ENCODE peak calls at places on chromosomes 3 and 15, in five cellular contexts. One of them, this sample, is unnamed.

GRCh38 chr15:48554112-48554511 is 91.4 kb downstream of the FBN1 start:
- DNase-seq in T follicular helper cell: no peak
- DNase-seq in brain microvascular endothelial cell: no peak
- DNase-seq in NCI-H1436: no peak
- DNase-seq in substantia nigra: no peak
- DNase-seq in this sample: no peak

GRCh38 chr3:124131158-124132115 is 139.5 kb upstream of the ROPN1 start:
- DNase-seq in substantia nigra: no peak
- DNase-seq in T follicular helper cell: no peak
- DNase-seq in brain microvascular endothelial cell: no peak
- DNase-seq in NCI-H1436: no peak
- DNase-seq in this sample: no peak

GRCh38 chr15:68032672-68033071 is 21.4 kb upstream of the PIAS1 start:
- DNase-seq in T follicular helper cell: no peak
- DNase-seq in substantia nigra: no peak
- DNase-seq in brain microvascular endothelial cell: no peak
- DNase-seq in NCI-H1436: no peak
- DNase-seq in this sample: no peak

GRCh38 chr3:113264249-113264648 is 52.9 kb downstream of the BOC start:
- DNase-seq in substantia nigra: no peak
- DNase-seq in brain microvascular endothelial cell: no peak
- DNase-seq in NCI-H1436: no peak
- DNase-seq in T follicular helper cell: no peak
- DNase-seq in this sample: no peak

GRCh38 chr3:20984594-20985207 is 766.3 kb downstream of the ZNF385D start:
- DNase-seq in substantia nigra: no peak
- DNase-seq in T follicular helper cell: no peak
- DNase-seq in NCI-H1436: no peak
- DNase-seq in brain microvascular endothelial cell: no peak
- DNase-seq in this sample: no peak

GRCh38 chr15:74179101-74179841 is 5.8 kb downstream of the ISLR start:
- DNase-seq in T follicular helper cell: no peak
- DNase-seq in substantia nigra: no peak
- DNase-seq in brain microvascular endothelial cell: peak; percentile 78
- DNase-seq in NCI-H1436: no peak
- DNase-seq in this sample: peak; percentile 71

GRCh38 chr3:175748087-175748732 is 889.1 kb downstream of the NAALADL2 start:
- DNase-seq in NCI-H1436: no peak
- DNase-seq in T follicular helper cell: no peak
- DNase-seq in brain microvascular endothelial cell: no peak
- DNase-seq in substantia nigra: no peak
- DNase-seq in this sample: no peak

GRCh38 chr15:31163769-31164572 is 62.4 kb upstream of the TRPM1 start:
- DNase-seq in T follicular helper cell: no peak
- DNase-seq in substantia nigra: no peak
- DNase-seq in NCI-H1436: no peak
- DNase-seq in brain microvascular endothelial cell: no peak
- DNase-seq in this sample: no peak

GRCh38 chr3:73604491-73604890 is 20.2 kb downstream of the PDZRN3 start:
- DNase-seq in NCI-H1436: no peak
- DNase-seq in substantia nigra: no peak
- DNase-seq in brain microvascular endothelial cell: no peak
- DNase-seq in T follicular helper cell: no peak
- DNase-seq in this sample: no peak

GRCh38 chr3:162936706-162937105 is 1440.1 kb downstream of the OTOL1 start:
- DNase-seq in NCI-H1436: no peak
- DNase-seq in T follicular helper cell: no peak
- DNase-seq in substantia nigra: no peak
- DNase-seq in brain microvascular endothelial cell: no peak
- DNase-seq in this sample: no peak

GRCh38 chr3:115788921-115789470 is 165.7 kb downstream of the GAP43 start:
- DNase-seq in NCI-H1436: no peak
- DNase-seq in T follicular helper cell: no peak
- DNase-seq in brain microvascular endothelial cell: peak; percentile 76
- DNase-seq in substantia nigra: no peak
- DNase-seq in this sample: no peak